ENCODE peak calls at places on chromosomes 3 and 15, in seven cellular contexts. F is activated T-cell treated with anti-CD3 and anti-CD28 coated beads, Interleukin-2, amount 50 U/mL, for 72 hours; X is testis; S is iris pigment epithelial cell; Y is NCI-H2081; Q is pons; R is T-cell. E is an unnamed sample.

GRCh38 chr3:93931597-93932229 is 42.0 kb downstream of the PROS1 start:
- DNase-seq in F (no peak), X (no peak), S (no peak), Y (no peak), Q (no peak), R (no peak), E (no peak)

GRCh38 chr15:45980376-45980775 is 345.5 kb downstream of the SQOR start:
- DNase-seq in F (no peak), X (no peak), S (no peak), Y (no peak), Q (no peak), R (no peak), E (no peak)

GRCh38 chr3:30319713-30320112 is 286.7 kb upstream of the TGFBR2 start:
- DNase-seq in F (peak), X (peak), S (peak), Y (peak), Q (no peak), R (peak), E (peak)

GRCh38 chr3:196064006-196064405 is 17.9 kb downstream of the TFRC start:
- DNase-seq in F (no peak), X (no peak), S (peak), Y (no peak), Q (no peak), R (no peak), E (no peak)

GRCh38 chr3:53342353-53342752 is 5.0 kb downstream of the DCP1A start:
- DNase-seq in F (no peak), X (no peak), S (peak), Y (no peak), Q (peak), R (no peak), E (no peak)

GRCh38 chr3:173214576-173214975 is 73.5 kb upstream of the SPATA16 start:
- DNase-seq in F (no peak), X (no peak), S (no peak), Y (peak), Q (no peak), R (no peak), E (no peak)

GRCh38 chr15:56969265-56969895 is 50.9 kb downstream of the TCF12 start:
- DNase-seq in F (no peak), X (no peak), S (no peak), Y (no peak), Q (no peak), R (no peak), E (no peak)

GRCh38 chr3:138862924-138863775 is 28.4 kb upstream of the PIK3CB start:
- DNase-seq in F (peak), X (no peak), S (peak), Y (peak), Q (no peak), R (no peak), E (no peak)

GRCh38 chr15:42194502-42194901 is 13.6 kb downstream of the VPS39 start:
- DNase-seq in F (peak), X (no peak), S (peak), Y (no peak), Q (no peak), R (no peak), E (no peak)

GRCh38 chr3:28940530-28940929 is 340.3 kb upstream of the RBMS3 start:
- DNase-seq in F (no peak), X (peak), S (peak), Y (no peak), Q (peak), R (no peak), E (no peak)

GRCh38 chr3:15055019-15055557 is 10.0 kb downstream of the MRPS25 start:
- DNase-seq in F (peak), X (no peak), S (peak), Y (no peak), Q (no peak), R (peak), E (peak)

GRCh38 chr3:126476166-126476975 is 680 bp upstream of the ZXDC start:
- DNase-seq in F (no peak), X (no peak), S (peak), Y (peak), Q (peak), R (no peak), E (peak)

GRCh38 chr3:55373413-55373812 is 113.7 kb downstream of the WNT5A start:
- DNase-seq in F (no peak), X (no peak), S (no peak), Y (no peak), Q (no peak), R (no peak), E (no peak)